ENCODE peak calls at places on chromosomes 11 and 22, in six cellular contexts. One of them, this sample, is unnamed.

GRCh38 chr11:78039919-78040671 is 17.0 kb upstream of the KCTD14 start:
- DNase-seq in mesendoderm: no peak
- DNase-seq in IMR-90: peak
- DNase-seq in neuronal stem cell: no peak
- DNase-seq in mesenchymal stem cell: peak
- DNase-seq in H1: no peak
- DNase-seq in this sample: no peak

GRCh38 chr11:34926101-34926830 is 9.8 kb downstream of the PDHX start:
- DNase-seq in mesendoderm: peak
- DNase-seq in IMR-90: peak
- DNase-seq in neuronal stem cell: peak
- DNase-seq in mesenchymal stem cell: peak
- DNase-seq in H1: no peak
- DNase-seq in this sample: no peak

GRCh38 chr11:44833869-44834452 is 107.2 kb downstream of the TSPAN18 start:
- DNase-seq in mesendoderm: peak
- DNase-seq in IMR-90: no peak
- DNase-seq in neuronal stem cell: peak
- DNase-seq in mesenchymal stem cell: no peak
- DNase-seq in H1: no peak
- DNase-seq in this sample: no peak

GRCh38 chr11:57515332-57516060 is at the start of gene SLC43A1:
- DNase-seq in mesendoderm: no peak
- DNase-seq in IMR-90: peak
- DNase-seq in neuronal stem cell: no peak
- DNase-seq in mesenchymal stem cell: peak
- DNase-seq in H1: peak
- DNase-seq in this sample: peak

GRCh38 chr11:73012121-73012863 is 129.8 kb downstream of the FCHSD2 start:
- DNase-seq in mesendoderm: no peak
- DNase-seq in IMR-90: peak
- DNase-seq in neuronal stem cell: no peak
- DNase-seq in mesenchymal stem cell: peak
- DNase-seq in H1: no peak
- DNase-seq in this sample: no peak

GRCh38 chr11:613369-613968 is 2.3 kb downstream of the IRF7 start:
- DNase-seq in mesendoderm: peak
- DNase-seq in IMR-90: no peak
- DNase-seq in neuronal stem cell: peak
- DNase-seq in mesenchymal stem cell: peak
- DNase-seq in H1: peak
- DNase-seq in this sample: peak

GRCh38 chr11:131503017-131503416 is 132.6 kb downstream of the NTM start:
- DNase-seq in mesendoderm: no peak
- DNase-seq in IMR-90: no peak
- DNase-seq in neuronal stem cell: no peak
- DNase-seq in mesenchymal stem cell: no peak
- DNase-seq in H1: no peak
- DNase-seq in this sample: no peak

GRCh38 chr11:101296896-101297295 is 167.3 kb upstream of the PGR start:
- DNase-seq in mesendoderm: peak
- DNase-seq in IMR-90: no peak
- DNase-seq in neuronal stem cell: no peak
- DNase-seq in mesenchymal stem cell: no peak
- DNase-seq in H1: no peak
- DNase-seq in this sample: no peak

GRCh38 chr11:9529333-9529648 is 44.2 kb upstream of the WEE1 start:
- DNase-seq in mesendoderm: no peak
- DNase-seq in IMR-90: no peak
- DNase-seq in neuronal stem cell: no peak
- DNase-seq in mesenchymal stem cell: no peak
- DNase-seq in H1: no peak
- DNase-seq in this sample: no peak

GRCh38 chr11:118051611-118052461 is 25.0 kb upstream of the TMPRSS4 start:
- DNase-seq in mesendoderm: no peak
- DNase-seq in IMR-90: no peak
- DNase-seq in neuronal stem cell: no peak
- DNase-seq in mesenchymal stem cell: no peak
- DNase-seq in H1: no peak
- DNase-seq in this sample: no peak

GRCh38 chr11:30172872-30173271 is 57.9 kb upstream of the FSHB start:
- DNase-seq in mesendoderm: no peak
- DNase-seq in IMR-90: no peak
- DNase-seq in neuronal stem cell: no peak
- DNase-seq in mesenchymal stem cell: no peak
- DNase-seq in H1: no peak
- DNase-seq in this sample: no peak

GRCh38 chr11:11351042-11351586 is 1.9 kb downstream of the CSNK2A3 start:
- DNase-seq in mesendoderm: no peak
- DNase-seq in IMR-90: no peak
- DNase-seq in neuronal stem cell: no peak
- DNase-seq in mesenchymal stem cell: peak
- DNase-seq in H1: no peak
- DNase-seq in this sample: no peak

GRCh38 chr22:47601666-47602065 is 839.2 kb downstream of the TBC1D22A start:
- DNase-seq in mesendoderm: no peak
- DNase-seq in IMR-90: no peak
- DNase-seq in neuronal stem cell: no peak
- DNase-seq in mesenchymal stem cell: no peak
- DNase-seq in H1: no peak
- DNase-seq in this sample: no peak
- H2AK5ac ChIP-seq in mesendoderm: no peak
- H2AK5ac ChIP-seq in IMR-90: no peak
- H2AK5ac ChIP-seq in neuronal stem cell: no peak
- H2AK5ac ChIP-seq in mesenchymal stem cell: no peak
- H2AK5ac ChIP-seq in H1: no peak
- H2AK5ac ChIP-seq in this sample: no peak

GRCh38 chr22:45163074-45163416 is 680 bp upstream of the NUP50 start:
- DNase-seq in mesendoderm: peak
- DNase-seq in IMR-90: peak
- DNase-seq in neuronal stem cell: no peak
- DNase-seq in mesenchymal stem cell: peak
- DNase-seq in H1: no peak
- DNase-seq in this sample: peak
- H2AK5ac ChIP-seq in mesendoderm: peak
- H2AK5ac ChIP-seq in IMR-90: peak
- H2AK5ac ChIP-seq in neuronal stem cell: no peak
- H2AK5ac ChIP-seq in mesenchymal stem cell: no peak
- H2AK5ac ChIP-seq in H1: no peak
- H2AK5ac ChIP-seq in this sample: no peak

GRCh38 chr11:69746140-69746539 is 29.0 kb downstream of the FGF4 start:
- DNase-seq in mesendoderm: no peak
- DNase-seq in IMR-90: no peak
- DNase-seq in neuronal stem cell: no peak
- DNase-seq in mesenchymal stem cell: no peak
- DNase-seq in H1: no peak
- DNase-seq in this sample: no peak
- H2AK5ac ChIP-seq in mesendoderm: no peak
- H2AK5ac ChIP-seq in IMR-90: peak
- H2AK5ac ChIP-seq in neuronal stem cell: peak
- H2AK5ac ChIP-seq in mesenchymal stem cell: peak
- H2AK5ac ChIP-seq in H1: no peak
- H2AK5ac ChIP-seq in this sample: no peak

GRCh38 chr22:45475876-45476514 is 26.7 kb upstream of the FBLN1 start:
- DNase-seq in mesendoderm: no peak
- DNase-seq in IMR-90: no peak
- DNase-seq in neuronal stem cell: no peak
- DNase-seq in mesenchymal stem cell: no peak
- DNase-seq in H1: no peak
- DNase-seq in this sample: no peak
- H2AK5ac ChIP-seq in mesendoderm: no peak
- H2AK5ac ChIP-seq in IMR-90: peak
- H2AK5ac ChIP-seq in neuronal stem cell: peak
- H2AK5ac ChIP-seq in mesenchymal stem cell: no peak
- H2AK5ac ChIP-seq in H1: no peak
- H2AK5ac ChIP-seq in this sample: no peak

GRCh38 chr11:1835671-1836010 is 851 bp downstream of the SYT8 start:
- DNase-seq in mesendoderm: no peak
- DNase-seq in IMR-90: no peak
- DNase-seq in neuronal stem cell: no peak
- DNase-seq in mesenchymal stem cell: no peak
- DNase-seq in H1: no peak
- DNase-seq in this sample: no peak

GRCh38 chr11:1832181-1832988 is 2.4 kb upstream of the SYT8 start:
- DNase-seq in mesendoderm: peak
- DNase-seq in IMR-90: no peak
- DNase-seq in neuronal stem cell: peak
- DNase-seq in mesenchymal stem cell: peak
- DNase-seq in H1: peak
- DNase-seq in this sample: peak

GRCh38 chr11:1834791-1835670 is at the start of gene SYT8:
- DNase-seq in mesendoderm: no peak
- DNase-seq in IMR-90: no peak
- DNase-seq in neuronal stem cell: no peak
- DNase-seq in mesenchymal stem cell: no peak
- DNase-seq in H1: no peak
- DNase-seq in this sample: no peak

GRCh38 chr11:1832989-1833365 is 1.8 kb upstream of the SYT8 start:
- DNase-seq in mesendoderm: no peak
- DNase-seq in IMR-90: no peak
- DNase-seq in neuronal stem cell: no peak
- DNase-seq in mesenchymal stem cell: no peak
- DNase-seq in H1: no peak
- DNase-seq in this sample: peak

GRCh38 chr11:1834132-1834610 is 619 bp upstream of the SYT8 start:
- DNase-seq in mesendoderm: no peak
- DNase-seq in IMR-90: no peak
- DNase-seq in neuronal stem cell: no peak
- DNase-seq in mesenchymal stem cell: no peak
- DNase-seq in H1: no peak
- DNase-seq in this sample: no peak
- H2AK5ac ChIP-seq in mesendoderm: no peak
- H2AK5ac ChIP-seq in IMR-90: no peak
- H2AK5ac ChIP-seq in neuronal stem cell: peak
- H2AK5ac ChIP-seq in mesenchymal stem cell: peak
- H2AK5ac ChIP-seq in H1: no peak
- H2AK5ac ChIP-seq in this sample: no peak

DNA sequence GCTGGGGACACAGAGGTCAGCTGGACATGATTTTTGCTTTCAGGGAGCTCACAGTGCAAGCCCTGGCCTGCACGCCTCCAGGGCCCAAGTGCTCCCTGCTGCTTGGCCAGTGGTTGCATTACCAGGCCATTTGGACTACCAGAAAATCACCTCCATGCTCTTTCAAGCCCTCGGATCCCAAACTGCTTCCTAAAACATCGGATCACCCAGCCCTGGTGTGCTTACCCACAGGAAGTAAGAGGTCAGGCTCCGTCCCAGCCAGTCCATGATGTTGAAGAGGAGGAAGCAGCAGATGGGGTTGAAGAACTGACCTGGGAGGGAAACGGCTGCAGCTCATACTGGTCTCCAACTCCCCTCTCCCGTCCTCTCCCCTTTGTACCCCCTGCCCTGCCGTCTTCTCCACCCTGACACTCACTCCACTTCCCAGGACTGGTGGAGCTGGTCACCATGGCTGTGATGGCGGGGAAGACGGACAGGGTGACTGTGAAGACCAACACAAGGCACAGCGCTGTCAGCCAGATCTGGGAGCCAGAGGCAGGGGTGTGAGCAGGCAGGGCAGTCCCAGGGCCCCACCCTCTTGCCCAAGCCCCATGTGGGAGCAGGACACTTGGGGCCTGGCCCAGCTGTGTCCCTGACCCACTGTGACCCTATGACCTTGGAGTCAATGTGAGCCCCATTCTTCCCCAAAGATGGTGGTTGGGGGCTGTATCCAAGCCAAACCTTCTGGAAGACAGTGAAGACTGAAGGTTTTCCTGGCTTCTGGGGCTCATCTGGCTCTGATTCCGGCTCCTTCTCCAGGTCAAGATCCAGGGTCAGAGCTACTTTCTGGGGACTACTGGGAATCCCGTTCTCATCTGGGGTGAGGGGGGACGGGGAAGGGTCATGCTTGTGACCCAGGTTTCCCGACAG is 5.6 kb downstream of the SLC29A2 start:
- DNase-seq in mesendoderm: no peak
- DNase-seq in IMR-90: no peak
- DNase-seq in neuronal stem cell: no peak
- DNase-seq in mesenchymal stem cell: no peak
- DNase-seq in H1: no peak
- DNase-seq in this sample: no peak
- H2AK5ac ChIP-seq in mesendoderm: no peak
- H2AK5ac ChIP-seq in IMR-90: no peak
- H2AK5ac ChIP-seq in neuronal stem cell: no peak
- H2AK5ac ChIP-seq in mesenchymal stem cell: no peak
- H2AK5ac ChIP-seq in H1: no peak
- H2AK5ac ChIP-seq in this sample: no peak

GRCh38 chr11:75449776-75450175 is 16.8 kb upstream of the KLHL35 start:
- DNase-seq in mesendoderm: no peak
- DNase-seq in IMR-90: no peak
- DNase-seq in neuronal stem cell: no peak
- DNase-seq in mesenchymal stem cell: no peak
- DNase-seq in H1: no peak
- DNase-seq in this sample: no peak

GRCh38 chr11:75453916-75454655 is 21.1 kb upstream of the KLHL35 start:
- DNase-seq in mesendoderm: no peak
- DNase-seq in IMR-90: peak
- DNase-seq in neuronal stem cell: no peak
- DNase-seq in mesenchymal stem cell: no peak
- DNase-seq in H1: no peak
- DNase-seq in this sample: no peak

GRCh38 chr11:75450236-75450635 is 17.2 kb upstream of the KLHL35 start:
- DNase-seq in mesendoderm: no peak
- DNase-seq in IMR-90: no peak
- DNase-seq in neuronal stem cell: no peak
- DNase-seq in mesenchymal stem cell: no peak
- DNase-seq in H1: no peak
- DNase-seq in this sample: no peak

GRCh38 chr11:75449271-75449670 is 16.3 kb upstream of the KLHL35 start:
- DNase-seq in mesendoderm: no peak
- DNase-seq in IMR-90: no peak
- DNase-seq in neuronal stem cell: no peak
- DNase-seq in mesenchymal stem cell: no peak
- DNase-seq in H1: no peak
- DNase-seq in this sample: no peak

DNA sequence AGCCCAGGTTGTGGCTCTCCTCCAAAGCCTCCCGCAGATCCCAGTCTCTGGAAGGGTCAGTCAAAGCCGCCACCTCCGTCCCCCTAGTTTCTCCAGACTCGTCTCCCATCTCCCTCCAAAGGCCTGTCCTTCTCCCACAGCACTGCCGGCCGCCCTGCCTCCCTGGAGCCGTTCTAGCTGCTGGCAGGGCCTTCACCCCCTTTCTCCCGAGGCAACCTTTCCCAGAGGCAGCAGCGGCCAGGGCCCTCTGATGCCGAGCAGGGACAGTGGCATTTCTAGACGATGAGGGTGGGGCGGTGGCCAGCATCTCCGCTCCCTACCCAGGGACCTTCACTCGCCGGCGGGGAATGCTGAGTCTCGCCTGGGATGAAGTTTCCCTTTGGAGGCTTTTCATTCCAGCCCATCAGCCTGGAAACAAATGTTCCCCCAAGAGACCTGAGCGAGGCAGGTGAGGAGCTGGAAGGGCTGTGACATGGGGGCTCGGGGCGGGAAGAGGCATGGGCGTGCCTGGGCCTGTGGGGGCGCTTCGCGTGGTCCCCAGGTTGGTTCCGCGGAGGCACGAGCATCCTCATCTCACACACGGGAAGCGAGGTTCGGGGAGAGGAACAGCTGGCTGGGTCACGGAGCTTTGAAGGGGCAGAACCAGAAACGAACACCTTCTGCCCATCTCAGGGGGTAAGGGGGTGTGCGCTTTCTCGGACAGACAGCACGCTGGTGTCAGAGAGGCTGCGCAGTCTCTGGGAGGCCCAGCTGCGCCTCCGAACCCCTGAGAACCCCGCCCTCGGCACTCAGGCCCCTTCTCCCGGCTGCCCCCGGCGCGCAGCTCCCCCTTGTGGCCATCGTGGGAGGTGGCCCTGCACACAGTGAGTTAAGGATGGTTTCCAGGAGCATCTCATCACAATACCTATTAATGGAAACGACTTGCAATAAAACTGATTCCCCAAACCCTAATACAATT is 18.1 kb upstream of the KLHL35 start:
- DNase-seq in mesendoderm: peak
- DNase-seq in IMR-90: no peak
- DNase-seq in neuronal stem cell: no peak
- DNase-seq in mesenchymal stem cell: no peak
- DNase-seq in H1: peak
- DNase-seq in this sample: peak
- H2AK5ac ChIP-seq in mesendoderm: no peak
- H2AK5ac ChIP-seq in IMR-90: no peak
- H2AK5ac ChIP-seq in neuronal stem cell: peak
- H2AK5ac ChIP-seq in mesenchymal stem cell: no peak
- H2AK5ac ChIP-seq in H1: no peak
- H2AK5ac ChIP-seq in this sample: no peak